ENCODE peak calls at places on chromosomes 16 and 17, in seven cellular contexts. Y, P, L, S, W, J and I are unnamed samples. For H3K9me2, the result is how much of the 10 kb centered on the place peaks cover.

GRCh38 chr16:89841275-89841674 is 13.0 kb downstream of the SPIRE2 start:
- DNase-seq in Y (peak), P (peak), L (no peak), S (no peak), W (no peak), J (no peak), I (no peak)

GRCh38 chr17:37503148-37503547 is 13.5 kb downstream of the DUSP14 start:
- DNase-seq in Y (no peak), P (no peak), L (no peak), S (no peak), W (no peak), J (no peak), I (no peak)

GRCh38 chr17:1643999-1644492 is 1.5 kb downstream of the SCARF1 start:
- DNase-seq in Y (no peak), P (no peak), L (no peak), S (no peak), W (no peak), J (no peak), I (no peak)

GRCh38 chr17:18257747-18258355 is 687 bp downstream of the FLII start:
- DNase-seq in Y (peak), P (peak), L (peak), S (peak), W (peak), J (peak), I (no peak)

GRCh38 chr16:85716016-85716679 is 27.4 kb upstream of the GINS2 start:
- DNase-seq in Y (no peak), P (no peak), L (no peak), S (no peak), W (no peak), J (no peak), I (no peak)

GRCh38 chr17:64133546-64134215 is 3.7 kb upstream of the ERN1 start:
- DNase-seq in Y (peak), P (peak), L (peak), S (peak), W (peak), J (peak), I (peak)

GRCh38 chr16:17476414-17477259 is 5.9 kb upstream of the XYLT1 start:
- DNase-seq in Y (peak), P (peak), L (peak), S (peak), W (peak), J (peak), I (peak)

GRCh38 chr17:20852541-20853370 is 190.1 kb downstream of the USP22 start:
- DNase-seq in Y (peak), P (no peak), L (peak), S (peak), W (peak), J (peak), I (no peak)

GRCh38 chr17:9115446-9116265 is 94.3 kb downstream of the NTN1 start:
- DNase-seq in Y (peak), P (no peak), L (peak), S (peak), W (no peak), J (no peak), I (no peak)

GRCh38 chr16:46899443-46900143 is 15.4 kb downstream of the GPT2 start:
- DNase-seq in Y (no peak), P (no peak), L (peak), S (no peak), W (no peak), J (no peak), I (no peak)

GRCh38 chr16:21169249-21169981 is 10.9 kb downstream of the LDAF1 start:
- DNase-seq in Y (no peak), P (no peak), L (peak), S (no peak), W (no peak), J (no peak), I (no peak)

GRCh38 chr17:17681187-17681743 is at the start of gene RAI1:
- DNase-seq in Y (peak), P (peak), L (peak), S (peak), W (peak), J (peak), I (no peak)

GRCh38 chr16:87303962-87304521 is 13.2 kb downstream of the C16orf95 start:
- DNase-seq in Y (no peak), P (no peak), L (no peak), S (no peak), W (no peak), J (no peak), I (no peak)
- H3K9me2 ChIP-seq in Y (under half), P (under half), L (under half), S (under half), W (under half), J (under half), I (under half)

DNA sequence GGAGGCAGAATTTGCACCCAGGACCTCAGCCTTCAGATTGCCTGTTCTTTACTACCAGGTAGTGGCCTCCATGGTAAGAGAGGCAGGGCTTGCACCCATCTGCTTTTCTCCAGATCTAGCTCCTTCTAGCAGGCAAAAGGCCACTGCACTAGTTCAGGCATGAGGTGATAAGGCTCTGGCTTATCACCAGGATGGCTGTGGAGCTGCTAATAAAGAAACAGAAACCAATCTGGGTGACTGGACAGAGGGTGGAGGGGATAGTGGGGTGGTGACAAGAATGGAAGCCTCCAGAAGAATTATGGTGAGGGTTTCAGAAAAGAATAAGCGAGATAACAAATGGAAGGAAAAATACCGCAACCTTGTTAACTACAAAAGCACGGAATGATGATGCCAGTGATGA is 15.5 kb upstream of the SUPT4H1 start:
- DNase-seq in Y (no peak), P (no peak), L (no peak), S (no peak), W (no peak), J (no peak), I (no peak)
- H3K9me2 ChIP-seq in Y (under half), P (under half), L (under half), S (under half), W (under half), J (under half), I (under half)

GRCh38 chr16:81602792-81603191 is 158.2 kb downstream of the CMIP start:
- DNase-seq in Y (no peak), P (no peak), L (no peak), S (no peak), W (no peak), J (no peak), I (no peak)
- H3K9me2 ChIP-seq in Y (under half), P (under half), L (under half), S (under half), W (under half), J (under half), I (under half)

DNA sequence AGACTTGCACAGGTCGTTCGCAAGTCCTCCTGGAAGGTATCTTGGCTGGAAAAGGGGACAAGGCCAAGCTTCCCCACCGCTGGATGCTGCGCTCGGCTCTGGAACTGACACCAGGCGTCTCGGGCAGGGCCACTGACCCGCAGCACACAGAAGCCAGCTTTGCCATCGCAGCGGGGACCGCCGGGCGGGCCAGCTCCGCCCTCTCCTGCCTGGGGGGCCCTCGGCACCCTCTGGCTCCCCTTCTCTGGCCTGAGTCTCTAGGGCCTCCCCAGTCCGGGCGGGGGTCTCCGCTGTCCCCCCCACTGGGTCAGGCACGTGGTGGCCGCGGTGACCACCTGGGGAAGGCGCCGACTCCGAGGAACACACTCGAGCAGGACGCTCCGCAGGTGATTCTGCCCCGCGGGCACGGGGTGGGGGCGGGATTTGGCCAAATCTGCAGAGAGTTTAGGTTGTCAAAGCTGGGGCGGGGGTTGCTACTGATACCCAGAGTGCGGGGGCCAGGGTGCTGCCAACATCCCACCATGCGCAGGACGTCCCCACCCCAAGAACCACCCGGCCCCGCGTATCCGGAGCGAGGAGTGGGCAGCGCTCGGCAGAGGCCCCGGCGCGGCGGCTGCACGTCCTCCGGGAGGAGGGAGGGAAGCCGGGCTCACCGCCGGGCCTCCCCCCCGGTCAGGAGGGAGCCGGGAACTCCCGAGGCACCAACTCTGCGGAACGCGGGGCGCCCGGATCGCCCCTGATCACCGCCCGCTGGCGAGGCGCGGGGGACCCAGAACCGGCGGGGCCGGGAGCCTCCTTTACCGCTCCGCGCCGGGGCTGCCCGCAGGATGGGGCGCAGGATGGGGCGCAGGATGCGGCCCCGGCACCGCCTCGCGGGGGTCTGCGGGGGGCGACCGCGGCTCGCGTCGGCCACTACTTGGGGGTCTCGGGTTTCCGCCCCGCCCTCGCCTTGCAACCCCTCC is 750 bp upstream of the METRNL start:
- DNase-seq in Y (peak), P (no peak), L (peak), S (peak), W (no peak), J (no peak), I (no peak)
- H3K9me2 ChIP-seq in Y (under half), P (under half), L (under half), S (under half), W (under half), J (under half), I (under half)